ENCODE peak calls at places on chromosomes 11 and 22, in four cellular contexts. Y is mucosa of descending colon; Q is neuronal stem cell; R is activated CD4-positive, CD25-positive, alpha-beta regulatory T cell. M is an unnamed sample.

GRCh38 chr11:115166826-115167225 is 337.4 kb downstream of the CADM1 start:
- DNase-seq in Q (no peak), Y (no peak), R (no peak), M (no peak)

GRCh38 chr11:115409691-115410220 is 94.5 kb downstream of the CADM1 start:
- DNase-seq in R (no peak), Y (peak; percentile 13), Q (no peak), M (no peak)

GRCh38 chr22:49954354-49954753 is 6.2 kb upstream of the PIM3 start:
- DNase-seq in Y (no peak), R (no peak), Q (no peak), M (no peak)

GRCh38 chr22:32617271-32617670 is 142.7 kb downstream of the FBXO7 start:
- DNase-seq in R (no peak), Y (no peak), Q (no peak), M (no peak)

GRCh38 chr22:49973018-49973965 is 12.7 kb downstream of the PIM3 start:
- DNase-seq in Q (no peak), R (no peak), Y (no peak), M (no peak)

GRCh38 chr11:45982656-45983470 is 60.4 kb downstream of the LARGE2 start:
- DNase-seq in Q (peak; percentile 42), R (no peak), Y (no peak), M (no peak)

GRCh38 chr11:73201249-73201648 is 16.8 kb upstream of the P2RY2 start:
- DNase-seq in Q (no peak), Y (no peak), R (no peak), M (peak; percentile 11)

GRCh38 chr22:24303007-24303406 is 32.4 kb downstream of the SPECC1L start:
- DNase-seq in Y (peak; percentile 28), Q (no peak), R (no peak), M (no peak)

GRCh38 chr22:27996529-27996925 is 77.5 kb upstream of the PITPNB start:
- DNase-seq in Y (no peak), Q (no peak), R (no peak), M (no peak)

GRCh38 chr11:110463153-110463552 is 33.4 kb downstream of the FDX1 start:
- DNase-seq in Y (peak; percentile 67), Q (peak; percentile 23), R (no peak), M (peak; percentile 46)